ENCODE peak calls at places on chromosomes 11 and 22, in six cellular contexts. W is CD4-positive, alpha-beta T cell; Y is Kasumi-1; N is SK-N-SH; Z is HFF-Myc; R is activated CD8-positive, alpha-beta memory T cell treated with anti-CD3 and anti-CD28 coated beads, Interleukin-2, amount 50 U/mL, for 48 hours. L is an unnamed sample.

GRCh38 chr22:31829505-31829904 is 75.7 kb downstream of the DEPDC5 start:
- DNase-seq in R (peak; percentile 73), Y (no peak), W (no peak), Z (peak; percentile 85), N (peak; percentile 47), L (peak; percentile 81)

GRCh38 chr22:29080061-29080975 is 7.5 kb downstream of the KREMEN1 start:
- DNase-seq in Z (no peak), R (no peak), Y (no peak), W (no peak), N (peak; percentile 64), L (no peak)

GRCh38 chr11:34243620-34244493 is 114.0 kb downstream of the ABTB2 start:
- DNase-seq in R (peak; percentile 65), W (no peak), Y (no peak), N (no peak), Z (no peak), L (peak; percentile 94)

GRCh38 chr11:72613977-72614376 is 60.2 kb downstream of the PDE2A start:
- DNase-seq in Z (no peak), N (no peak), R (no peak), W (no peak), Y (peak; percentile 99), L (no peak)

GRCh38 chr22:47050601-47051051 is 288.2 kb downstream of the TBC1D22A start:
- DNase-seq in Y (no peak), N (no peak), Z (no peak), R (no peak), W (no peak), L (no peak)

GRCh38 chr11:40435344-40435743 is 1024.1 kb downstream of the LRRC4C start:
- DNase-seq in Y (no peak), R (no peak), W (no peak), N (no peak), Z (no peak), L (no peak)

GRCh38 chr11:2219318-2220017 is 47.9 kb upstream of the TH start:
- DNase-seq in N (no peak), Y (no peak), R (no peak), Z (no peak), W (no peak), L (no peak)

GRCh38 chr22:43216738-43217137 is 29.8 kb upstream of the TTLL12 start:
- DNase-seq in R (no peak), N (no peak), Z (no peak), W (no peak), Y (no peak), L (no peak)

GRCh38 chr22:46524203-46524740 is 13.1 kb downstream of the CELSR1 start:
- DNase-seq in W (no peak), Y (no peak), R (no peak), N (no peak), Z (no peak), L (no peak)

GRCh38 chr11:92136792-92137191 is 87.8 kb upstream of the FAT3 start:
- DNase-seq in R (no peak), Y (no peak), W (no peak), N (no peak), Z (no peak), L (no peak)

L was measured in A549.